ENCODE peak calls at places on chromosomes 16 and 17, in ten cellular contexts. U, K, E, V, J, H, L, S, X and R are unnamed samples.

GRCh38 chr17:79887451-79887991 is 48.3 kb upstream of the CBX4 start:
- DNase-seq in U (no peak), V (no peak), E (peak; percentile 8), S (no peak), X (no peak), H (no peak), J (no peak), L (no peak), K (no peak), R (no peak)

GRCh38 chr17:37359682-37360188 is 16.1 kb upstream of the C17orf78 start:
- DNase-seq in S (no peak), V (no peak), H (no peak), K (no peak), X (no peak), E (no peak), U (no peak), J (no peak), L (no peak), R (no peak)

GRCh38 chr16:57091990-57092785 is at the start of gene CPNE2:
- DNase-seq in S (peak; percentile 49), L (no peak), J (peak; percentile 21), X (peak; percentile 20), K (peak; percentile 65), H (peak; percentile 83), V (peak; percentile 83), E (peak; percentile 77), U (no peak), R (no peak)

GRCh38 chr16:31477220-31478216 is 5.4 kb upstream of the SLC5A2 start:
- DNase-seq in H (peak; percentile 85), U (no peak), L (peak; percentile 77), V (peak; percentile 52), S (peak; percentile 74), X (no peak), J (no peak), E (no peak), K (no peak), R (no peak)

GRCh38 chr16:16004314-16004749 is 54.9 kb downstream of the ABCC1 start:
- DNase-seq in S (no peak), U (no peak), V (no peak), J (peak; percentile 88), L (no peak), E (no peak), H (no peak), K (peak; percentile 52), X (peak; percentile 88), R (peak; percentile 79)

GRCh38 chr17:83196088-83196765 is 116.8 kb downstream of the METRNL start:
- DNase-seq in U (no peak), H (no peak), E (peak; percentile 43), X (peak; percentile 46), S (no peak), J (peak; percentile 66), L (peak; percentile 51), V (no peak), K (no peak), R (no peak)

GRCh38 chr17:142102-142661 is 4.8 kb downstream of the SCGB1C2 start:
- DNase-seq in V (no peak), E (peak; percentile 45), L (peak; percentile 45), X (peak; percentile 11), U (no peak), H (no peak), J (peak; percentile 13), S (no peak), K (peak; percentile 50), R (peak; percentile 40)

GRCh38 chr16:12390644-12391043 is 413.0 kb downstream of the CPPED1 start:
- DNase-seq in J (peak; percentile 5), U (no peak), K (no peak), X (peak; percentile 38), V (no peak), S (no peak), E (no peak), L (no peak), H (no peak), R (peak; percentile 26)

GRCh38 chr17:39863918-39864746 is at the start of gene IKZF3:
- DNase-seq in K (peak; percentile 35), U (peak; percentile 18), V (peak; percentile 93), J (peak; percentile 28), L (peak; percentile 79), X (no peak), H (peak; percentile 84), E (peak; percentile 40), S (peak; percentile 37), R (no peak)
- TF ChIP-seq CTCF in K (no peak), U (no peak), V (peak; percentile 41), J (no peak), L (no peak), X (no peak), H (peak; percentile 45), E (no peak), S (no peak), R (no peak)

GRCh38 chr17:81299846-81300585 is 4.9 kb upstream of the SLC38A10 start:
- DNase-seq in K (no peak), J (no peak), L (no peak), V (no peak), S (no peak), U (no peak), H (no peak), E (no peak), X (no peak), R (no peak)

GRCh38 chr17:81301195-81302144 is 6.4 kb upstream of the SLC38A10 start:
- DNase-seq in K (no peak), S (no peak), J (no peak), L (no peak), U (no peak), E (no peak), V (no peak), H (no peak), X (no peak), R (no peak)

GRCh38 chr17:81298325-81298990 is 3.4 kb upstream of the SLC38A10 start:
- DNase-seq in X (no peak), H (no peak), U (no peak), E (no peak), S (no peak), K (no peak), V (no peak), L (no peak), J (no peak), R (no peak)

GRCh38 chr17:81300586-81301155 is 5.6 kb upstream of the SLC38A10 start:
- DNase-seq in V (no peak), K (no peak), X (no peak), L (no peak), J (no peak), U (no peak), E (no peak), H (no peak), S (no peak), R (no peak)

DNA sequence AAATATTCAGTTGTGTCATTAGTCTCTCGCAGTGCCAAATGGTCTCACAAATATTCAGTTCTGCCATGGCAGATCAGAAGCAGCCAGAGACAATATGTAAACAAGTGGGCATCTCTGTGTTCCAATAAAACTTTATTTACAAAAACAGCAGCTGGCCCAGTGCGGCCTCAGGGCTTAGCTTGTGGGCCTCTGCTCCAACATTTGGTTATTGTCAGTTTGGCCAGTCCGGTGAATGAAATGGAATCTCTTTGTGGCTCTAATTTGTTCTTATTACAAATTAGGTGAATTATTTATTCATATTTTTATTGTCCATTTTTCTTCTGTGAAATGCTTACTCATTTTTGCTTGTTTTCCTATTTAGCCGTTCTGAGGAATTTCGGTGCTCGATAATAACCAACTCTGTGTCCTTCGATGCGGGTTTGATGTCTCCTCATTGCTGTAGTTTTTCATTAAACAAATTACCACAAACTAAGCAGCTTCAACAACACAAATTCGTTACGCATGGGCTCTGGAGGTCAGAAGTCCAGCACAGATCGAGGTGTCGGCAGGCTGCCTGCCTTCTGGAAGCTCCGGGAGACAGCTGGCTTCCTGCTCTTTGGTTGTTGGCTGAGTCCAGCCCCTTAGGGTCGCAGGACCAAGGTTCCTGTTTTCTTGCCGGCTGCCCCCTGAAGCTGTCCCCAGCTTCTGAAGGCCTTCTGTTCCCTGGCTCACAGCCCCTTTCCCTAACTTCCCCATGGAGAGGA is 4.1 kb upstream of the SLC38A10 start:
- DNase-seq in L (no peak), U (no peak), H (no peak), V (no peak), J (no peak), E (peak; percentile 64), S (no peak), K (no peak), X (no peak), R (no peak)
- TF ChIP-seq CTCF in L (no peak), U (no peak), H (no peak), V (no peak), J (no peak), E (no peak), S (no peak), K (no peak), X (no peak), R (no peak)

DNA sequence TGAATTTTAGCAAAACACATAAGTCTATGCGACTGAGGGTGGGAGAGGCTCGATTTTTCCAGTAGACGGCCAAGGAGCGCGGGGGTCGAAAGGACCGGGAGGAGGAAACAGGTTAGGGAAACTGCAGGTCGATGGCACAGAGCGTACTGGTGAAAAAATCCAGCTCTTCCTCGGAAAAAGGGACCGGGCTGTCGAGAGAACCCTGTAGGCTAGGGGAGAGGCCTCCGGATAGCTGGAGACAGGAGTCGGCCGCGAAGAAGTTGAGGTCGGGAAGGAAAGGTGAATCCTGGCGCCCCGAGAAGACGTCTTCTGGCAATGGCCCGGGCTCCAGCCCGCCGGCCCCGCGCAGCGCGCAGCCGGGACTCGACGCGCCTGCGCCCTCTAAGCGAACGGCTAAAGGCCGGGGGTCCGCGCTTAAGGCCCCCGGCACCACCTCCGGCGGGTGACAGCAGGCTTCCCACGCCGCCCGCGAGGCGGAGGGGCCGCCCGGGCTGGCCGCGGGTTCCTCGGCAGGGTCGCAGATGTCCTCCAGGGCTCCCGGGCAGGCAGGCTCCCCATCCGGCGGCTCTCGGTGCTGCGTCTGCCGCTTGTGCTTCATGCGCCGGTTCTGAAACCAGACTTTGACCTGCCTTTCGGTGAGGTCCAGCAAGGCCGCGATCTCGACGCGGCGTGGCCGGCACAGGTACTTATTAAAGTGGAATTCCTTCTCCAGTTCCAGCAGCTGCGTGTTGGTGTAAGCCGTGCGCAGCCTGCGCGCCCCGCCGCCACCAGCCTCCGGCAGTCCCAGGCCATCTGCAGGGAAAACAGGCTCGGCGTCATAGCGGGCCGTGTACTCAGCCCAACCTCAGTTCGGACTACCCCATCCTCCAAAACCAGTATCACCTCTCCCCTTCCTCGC is 1.7 kb downstream of the HOXB2 start:
- DNase-seq in S (peak; percentile 50), U (no peak), K (peak; percentile 61), H (peak; percentile 55), V (peak; percentile 79), X (no peak), E (no peak), L (peak; percentile 63), J (peak; percentile 19), R (no peak)
- TF ChIP-seq CTCF in S (no peak), U (no peak), K (peak; percentile 3), H (peak; percentile 15), V (peak; percentile 22), X (no peak), E (no peak), L (peak; percentile 29), J (no peak), R (no peak)

GRCh38 chr17:21231533-21231932 is 17.6 kb upstream of the TMEM11 start:
- DNase-seq in S (no peak), U (no peak), L (no peak), K (no peak), J (no peak), V (no peak), E (no peak), X (no peak), H (no peak), R (no peak)
- TF ChIP-seq CTCF in S (no peak), U (no peak), L (no peak), K (no peak), J (no peak), V (no peak), E (no peak), X (no peak), H (no peak), R (no peak)

GRCh38 chr17:73192219-73192893 is 499 bp upstream of the COG1 start:
- DNase-seq in V (peak; percentile 91), H (peak; percentile 86), K (peak; percentile 71), U (no peak), E (peak; percentile 84), X (peak; percentile 60), L (peak; percentile 60), J (peak; percentile 62), S (peak; percentile 53), R (peak; percentile 49)
- TF ChIP-seq CTCF in V (no peak), H (no peak), K (no peak), U (no peak), E (no peak), X (no peak), L (no peak), J (no peak), S (no peak), R (no peak)